ENCODE peak calls at places on chromosomes 16 and 17, in six cellular contexts. One of them, this sample, is unnamed.

GRCh38 chr17:29566473-29567361 is at the start of gene ABHD15:
- DNase-seq in A549: peak; percentile 84
- DNase-seq in endothelial cell of umbilical vein: peak; percentile 79
- DNase-seq in GM12878: no peak
- DNase-seq in K562: no peak
- DNase-seq in HepG2: peak; percentile 35
- DNase-seq in this sample: peak; percentile 89

GRCh38 chr17:16881239-16881924 is 90.5 kb downstream of the TNFRSF13B start:
- DNase-seq in A549: no peak
- DNase-seq in endothelial cell of umbilical vein: no peak
- DNase-seq in GM12878: no peak
- DNase-seq in K562: no peak
- DNase-seq in HepG2: no peak
- DNase-seq in this sample: no peak

GRCh38 chr17:47896672-47897490 is 845 bp downstream of the SP2 start:
- DNase-seq in A549: no peak
- DNase-seq in endothelial cell of umbilical vein: peak; percentile 63
- DNase-seq in GM12878: no peak
- DNase-seq in K562: no peak
- DNase-seq in HepG2: no peak
- DNase-seq in this sample: no peak

GRCh38 chr17:68694791-68695485 is 93.8 kb upstream of the FAM20A start:
- DNase-seq in A549: no peak
- DNase-seq in endothelial cell of umbilical vein: no peak
- DNase-seq in GM12878: no peak
- DNase-seq in K562: no peak
- DNase-seq in HepG2: no peak
- DNase-seq in this sample: peak; percentile 8

GRCh38 chr16:57725077-57725953 is 10.3 kb upstream of the KATNB1 start:
- DNase-seq in A549: no peak
- DNase-seq in endothelial cell of umbilical vein: no peak
- DNase-seq in GM12878: no peak
- DNase-seq in K562: no peak
- DNase-seq in HepG2: no peak
- DNase-seq in this sample: no peak

GRCh38 chr17:58324409-58325288 is 3.9 kb downstream of the TSPOAP1 start:
- DNase-seq in A549: no peak
- DNase-seq in endothelial cell of umbilical vein: no peak
- DNase-seq in GM12878: no peak
- DNase-seq in K562: no peak
- DNase-seq in HepG2: no peak
- DNase-seq in this sample: no peak

GRCh38 chr17:12927541-12928425 is 90.0 kb downstream of the ELAC2 start:
- DNase-seq in A549: no peak
- DNase-seq in endothelial cell of umbilical vein: peak; percentile 32
- DNase-seq in GM12878: no peak
- DNase-seq in K562: no peak
- DNase-seq in HepG2: no peak
- DNase-seq in this sample: no peak

GRCh38 chr17:37532751-37533150 is 43.1 kb downstream of the DUSP14 start:
- DNase-seq in A549: no peak
- DNase-seq in endothelial cell of umbilical vein: no peak
- DNase-seq in GM12878: no peak
- DNase-seq in K562: no peak
- DNase-seq in HepG2: no peak
- DNase-seq in this sample: no peak

GRCh38 chr17:42340691-42341127 is 47.5 kb downstream of the STAT3 start:
- DNase-seq in A549: no peak
- DNase-seq in endothelial cell of umbilical vein: no peak
- DNase-seq in GM12878: no peak
- DNase-seq in K562: no peak
- DNase-seq in HepG2: no peak
- DNase-seq in this sample: no peak

GRCh38 chr16:19884611-19885455 is at the start of gene GPRC5B:
- DNase-seq in A549: peak; percentile 39
- DNase-seq in endothelial cell of umbilical vein: peak; percentile 53
- DNase-seq in GM12878: no peak
- DNase-seq in K562: peak; percentile 91
- DNase-seq in HepG2: no peak
- DNase-seq in this sample: peak; percentile 40
- TF ChIP-seq POLR2A in A549: peak; percentile 35
- TF ChIP-seq POLR2A in endothelial cell of umbilical vein: no peak
- TF ChIP-seq POLR2A in GM12878: no peak
- TF ChIP-seq POLR2A in K562: no peak
- TF ChIP-seq POLR2A in HepG2: no peak
- TF ChIP-seq POLR2A in this sample: no peak

DNA sequence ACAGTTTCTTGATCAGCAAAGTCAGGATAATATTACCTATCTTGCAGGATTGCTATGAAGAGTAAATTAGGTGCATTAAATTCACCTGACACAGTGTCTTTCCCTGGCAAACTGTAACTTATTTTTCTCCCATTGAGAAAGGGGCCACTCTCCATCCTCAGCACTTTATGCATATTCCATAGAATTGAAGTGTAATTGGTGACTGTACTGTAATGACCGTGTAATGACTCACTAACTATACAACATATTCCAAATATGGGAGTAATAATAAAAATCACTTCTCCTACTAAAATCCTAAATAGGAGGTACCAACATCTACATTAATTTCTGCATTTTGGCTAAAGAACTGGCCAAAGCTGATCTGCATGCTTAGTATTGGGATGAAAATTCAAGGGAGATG is 141.9 kb upstream of the NOG start:
- DNase-seq in A549: no peak
- DNase-seq in endothelial cell of umbilical vein: no peak
- DNase-seq in GM12878: no peak
- DNase-seq in K562: no peak
- DNase-seq in HepG2: no peak
- DNase-seq in this sample: no peak
- TF ChIP-seq MYC in A549: no peak
- TF ChIP-seq MYC in endothelial cell of umbilical vein: no peak
- TF ChIP-seq MYC in GM12878: no peak
- TF ChIP-seq MYC in K562: no peak
- TF ChIP-seq MYC in HepG2: no peak
- TF ChIP-seq MYC in this sample: no peak

DNA sequence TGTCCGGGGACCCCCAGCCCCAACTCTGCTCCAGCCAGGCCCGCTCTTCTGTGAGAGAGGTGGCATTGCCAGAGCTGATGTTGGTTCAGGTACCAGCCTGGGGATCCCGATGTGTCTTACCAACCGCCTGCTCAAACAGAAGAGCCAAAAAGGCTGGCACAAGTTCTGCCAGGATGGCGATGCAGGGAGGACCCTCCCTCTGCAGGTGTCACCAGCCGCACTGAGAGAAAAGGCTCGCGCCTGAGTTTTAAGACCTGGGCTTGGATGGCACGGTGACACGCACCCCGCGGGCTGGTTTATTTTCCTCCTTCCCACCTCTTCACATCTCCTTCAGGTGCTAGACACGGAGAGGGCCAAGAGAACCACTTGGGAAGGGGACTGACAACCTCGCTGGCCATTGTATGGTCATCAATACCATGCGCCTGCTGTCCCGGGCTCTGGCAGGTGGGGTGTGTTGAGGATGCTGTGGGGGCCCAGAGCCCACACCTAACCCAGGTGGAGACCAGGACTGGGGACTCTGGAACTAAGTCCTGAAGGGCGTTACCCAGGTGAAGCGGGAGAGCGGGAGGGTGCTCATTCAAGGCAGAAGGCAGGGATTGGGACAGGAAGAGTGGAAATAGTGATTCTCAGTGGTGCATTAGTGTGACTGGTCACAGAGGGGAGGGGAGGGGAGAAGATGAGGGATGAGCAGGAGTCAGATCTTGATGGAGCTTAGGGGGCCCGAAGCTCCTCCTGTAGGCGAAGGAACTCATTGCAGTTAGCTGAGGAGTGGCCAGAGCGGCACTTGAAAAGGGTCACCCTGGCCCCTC is 16.3 kb downstream of the FOXJ1 start:
- DNase-seq in A549: peak; percentile 76
- DNase-seq in endothelial cell of umbilical vein: no peak
- DNase-seq in GM12878: no peak
- DNase-seq in K562: peak; percentile 59
- DNase-seq in HepG2: no peak
- DNase-seq in this sample: no peak
- TF ChIP-seq CTCF in A549: no peak
- TF ChIP-seq CTCF in endothelial cell of umbilical vein: peak; percentile 17
- TF ChIP-seq CTCF in GM12878: peak; percentile 28
- TF ChIP-seq CTCF in K562: peak; percentile 52
- TF ChIP-seq CTCF in HepG2: peak; percentile 48
- TF ChIP-seq CTCF in this sample: no peak

GRCh38 chr17:81868674-81869220 is 2.4 kb downstream of the ARHGDIA start:
- DNase-seq in A549: peak; percentile 58
- DNase-seq in endothelial cell of umbilical vein: no peak
- DNase-seq in GM12878: no peak
- DNase-seq in K562: peak; percentile 61
- DNase-seq in HepG2: peak; percentile 59
- DNase-seq in this sample: peak; percentile 37
- TF ChIP-seq POLR2A in A549: peak; percentile 21
- TF ChIP-seq POLR2A in endothelial cell of umbilical vein: peak; percentile 17
- TF ChIP-seq POLR2A in GM12878: no peak
- TF ChIP-seq POLR2A in K562: no peak
- TF ChIP-seq POLR2A in HepG2: peak; percentile 83
- TF ChIP-seq POLR2A in this sample: no peak

This sample was measured in NB4.